ENCODE peak calls at places on chromosomes 4 and X, in five cellular contexts. One of them, this sample, is unnamed.

GRCh38 chr4:8586671-8587468 is 5.7 kb upstream of the CPZ start:
- DNase-seq in SK-N-SH: no peak
- DNase-seq in HepG2: no peak
- DNase-seq in GM12878: no peak
- DNase-seq in K562: no peak
- DNase-seq in this sample: no peak

GRCh38 chrX:106932960-106933537 is 12.8 kb downstream of the CLDN2 start:
- DNase-seq in HepG2: no peak
- DNase-seq in K562: no peak
- DNase-seq in GM12878: no peak
- DNase-seq in SK-N-SH: no peak
- DNase-seq in this sample: no peak

GRCh38 chr4:184335520-184335919 is 117.8 kb upstream of the ENPP6 start:
- DNase-seq in GM12878: no peak
- DNase-seq in SK-N-SH: no peak
- DNase-seq in K562: no peak
- DNase-seq in HepG2: no peak
- DNase-seq in this sample: no peak

GRCh38 chr4:147447820-147448219 is 33.1 kb upstream of the EDNRA start:
- DNase-seq in HepG2: no peak
- DNase-seq in SK-N-SH: no peak
- DNase-seq in K562: no peak
- DNase-seq in GM12878: no peak
- DNase-seq in this sample: no peak

GRCh38 chr4:185469539-185470154 is 1.9 kb downstream of the CCDC110 start:
- DNase-seq in HepG2: no peak
- DNase-seq in SK-N-SH: no peak
- DNase-seq in GM12878: no peak
- DNase-seq in K562: no peak
- DNase-seq in this sample: no peak

GRCh38 chrX:24189490-24189889 is 40.0 kb downstream of the ZFX start:
- DNase-seq in SK-N-SH: no peak
- DNase-seq in HepG2: peak; percentile 87
- DNase-seq in GM12878: no peak
- DNase-seq in K562: no peak
- DNase-seq in this sample: no peak

GRCh38 chr4:79446145-79446544 is 38.1 kb upstream of the GK2 start:
- DNase-seq in K562: no peak
- DNase-seq in GM12878: no peak
- DNase-seq in SK-N-SH: no peak
- DNase-seq in HepG2: no peak
- DNase-seq in this sample: no peak

GRCh38 chrX:94751611-94752010 is 1077.6 kb downstream of the FAM133A start:
- DNase-seq in K562: no peak
- DNase-seq in SK-N-SH: no peak
- DNase-seq in HepG2: no peak
- DNase-seq in GM12878: no peak
- DNase-seq in this sample: no peak

GRCh38 chr4:127685292-127685691 is 44.9 kb upstream of the SLC25A31 start:
- DNase-seq in GM12878: no peak
- DNase-seq in SK-N-SH: no peak
- DNase-seq in K562: no peak
- DNase-seq in HepG2: peak; percentile 15
- DNase-seq in this sample: peak; percentile 2

GRCh38 chrX:16466640-16467432 is 183.1 kb upstream of the S100G start:
- DNase-seq in SK-N-SH: no peak
- DNase-seq in HepG2: no peak
- DNase-seq in GM12878: no peak
- DNase-seq in K562: no peak
- DNase-seq in this sample: no peak

GRCh38 chrX:95117556-95117955 is 1443.5 kb downstream of the FAM133A start:
- DNase-seq in GM12878: no peak
- DNase-seq in SK-N-SH: no peak
- DNase-seq in K562: no peak
- DNase-seq in HepG2: no peak
- DNase-seq in this sample: no peak

GRCh38 chrX:25597561-25597960 is 540.6 kb upstream of the MAGEB18 start:
- DNase-seq in SK-N-SH: no peak
- DNase-seq in GM12878: no peak
- DNase-seq in K562: no peak
- DNase-seq in HepG2: no peak
- DNase-seq in this sample: no peak

GRCh38 chr4:157115613-157116340 is 39.8 kb downstream of the GLRB start:
- DNase-seq in SK-N-SH: no peak
- DNase-seq in K562: no peak
- DNase-seq in HepG2: no peak
- DNase-seq in GM12878: no peak
- DNase-seq in this sample: no peak

GRCh38 chrX:77899081-77899828 is at the start of gene COX7B:
- DNase-seq in GM12878: peak; percentile 92
- DNase-seq in K562: peak; percentile 78
- DNase-seq in HepG2: peak; percentile 96
- DNase-seq in SK-N-SH: peak; percentile 70
- DNase-seq in this sample: peak; percentile 94

GRCh38 chr4:102402223-102402622 is 56.9 kb upstream of the SLC39A8 start:
- DNase-seq in GM12878: no peak
- DNase-seq in K562: no peak
- DNase-seq in HepG2: no peak
- DNase-seq in SK-N-SH: no peak
- DNase-seq in this sample: no peak

GRCh38 chr4:122765702-122766352 is 33.3 kb downstream of the BBS12 start:
- DNase-seq in GM12878: no peak
- DNase-seq in HepG2: no peak
- DNase-seq in K562: peak; percentile 46
- DNase-seq in SK-N-SH: no peak
- DNase-seq in this sample: no peak

GRCh38 chrX:19569930-19570329 is 54.6 kb upstream of the MAP3K15 start:
- DNase-seq in HepG2: no peak
- DNase-seq in GM12878: no peak
- DNase-seq in SK-N-SH: no peak
- DNase-seq in K562: no peak
- DNase-seq in this sample: no peak
- TF ChIP-seq ZBTB33 in HepG2: no peak
- TF ChIP-seq ZBTB33 in GM12878: no peak
- TF ChIP-seq ZBTB33 in SK-N-SH: no peak
- TF ChIP-seq ZBTB33 in K562: no peak
- TF ChIP-seq ZBTB33 in this sample: no peak

GRCh38 chrX:29478336-29479069 is 736.9 kb upstream of the MAGEB2 start:
- DNase-seq in HepG2: peak; percentile 0
- DNase-seq in GM12878: peak; percentile 51
- DNase-seq in K562: peak; percentile 3
- DNase-seq in SK-N-SH: peak; percentile 56
- DNase-seq in this sample: peak; percentile 36
- TF ChIP-seq ZBTB33 in HepG2: no peak
- TF ChIP-seq ZBTB33 in GM12878: no peak
- TF ChIP-seq ZBTB33 in K562: no peak
- TF ChIP-seq ZBTB33 in SK-N-SH: no peak
- TF ChIP-seq ZBTB33 in this sample: no peak

GRCh38 chr4:6641971-6642320 is 1.5 kb downstream of the MRFAP1 start:
- DNase-seq in K562: no peak
- DNase-seq in GM12878: no peak
- DNase-seq in HepG2: no peak
- DNase-seq in SK-N-SH: no peak
- DNase-seq in this sample: no peak

GRCh38 chr4:6647582-6648230 is 7.2 kb downstream of the MRFAP1 start:
- DNase-seq in HepG2: peak; percentile 67
- DNase-seq in GM12878: no peak
- DNase-seq in K562: no peak
- DNase-seq in SK-N-SH: no peak
- DNase-seq in this sample: no peak

GRCh38 chr4:6647169-6647568 is 6.7 kb downstream of the MRFAP1 start:
- DNase-seq in SK-N-SH: no peak
- DNase-seq in GM12878: no peak
- DNase-seq in HepG2: no peak
- DNase-seq in K562: no peak
- DNase-seq in this sample: no peak

GRCh38 chr4:6643141-6643847 is 2.8 kb downstream of the MRFAP1 start:
- DNase-seq in HepG2: no peak
- DNase-seq in K562: no peak
- DNase-seq in SK-N-SH: no peak
- DNase-seq in GM12878: no peak
- DNase-seq in this sample: no peak

DNA sequence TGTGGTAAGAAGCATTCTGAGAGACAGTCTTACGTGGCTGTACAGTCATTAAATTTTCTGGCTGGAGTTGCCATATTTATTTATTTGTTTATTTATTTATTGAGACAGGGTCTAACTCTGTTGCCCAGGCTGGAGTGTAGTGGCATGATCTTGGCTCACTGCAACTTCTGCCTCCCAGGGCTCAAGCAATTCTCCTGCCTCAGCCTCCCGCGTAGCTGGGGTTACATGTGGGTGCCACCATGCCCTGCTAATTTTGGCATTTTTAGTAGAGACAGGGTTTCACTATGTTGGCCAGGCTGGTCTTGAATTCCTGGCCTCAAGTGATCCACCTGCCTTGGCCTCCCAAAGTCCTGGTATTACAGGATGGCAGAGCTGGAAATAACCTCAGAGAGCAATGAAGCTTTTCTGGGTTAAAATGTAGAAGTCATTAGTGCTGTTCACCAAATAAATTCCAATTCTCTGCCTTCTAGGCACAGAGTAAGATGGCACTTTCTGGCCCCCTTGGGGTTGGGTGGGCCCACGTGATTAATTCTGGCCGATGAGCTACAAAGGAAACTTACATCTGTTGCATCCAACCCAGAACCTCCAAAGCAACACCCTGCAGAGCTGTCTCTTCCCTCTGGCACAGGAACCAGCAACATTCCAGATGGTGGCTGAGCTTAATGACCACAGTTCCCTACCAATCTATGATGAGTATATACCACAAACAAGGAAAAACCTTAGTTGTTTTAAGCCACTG is 4.5 kb downstream of the MRFAP1 start:
- DNase-seq in SK-N-SH: no peak
- DNase-seq in HepG2: no peak
- DNase-seq in GM12878: no peak
- DNase-seq in K562: no peak
- DNase-seq in this sample: no peak
- TF ChIP-seq ZBTB33 in SK-N-SH: no peak
- TF ChIP-seq ZBTB33 in HepG2: no peak
- TF ChIP-seq ZBTB33 in GM12878: no peak
- TF ChIP-seq ZBTB33 in K562: no peak
- TF ChIP-seq ZBTB33 in this sample: no peak

GRCh38 chrX:47321386-47321785 is 49.0 kb upstream of the ZNF157 start:
- DNase-seq in SK-N-SH: no peak
- DNase-seq in GM12878: no peak
- DNase-seq in K562: peak; percentile 52
- DNase-seq in HepG2: no peak
- DNase-seq in this sample: no peak
- TF ChIP-seq ZBTB33 in SK-N-SH: no peak
- TF ChIP-seq ZBTB33 in GM12878: no peak
- TF ChIP-seq ZBTB33 in K562: no peak
- TF ChIP-seq ZBTB33 in HepG2: no peak
- TF ChIP-seq ZBTB33 in this sample: no peak

GRCh38 chr4:177374966-177375365 is 65.3 kb downstream of the NEIL3 start:
- DNase-seq in K562: no peak
- DNase-seq in HepG2: no peak
- DNase-seq in GM12878: no peak
- DNase-seq in SK-N-SH: no peak
- DNase-seq in this sample: no peak
- TF ChIP-seq ZBTB33 in K562: no peak
- TF ChIP-seq ZBTB33 in HepG2: no peak
- TF ChIP-seq ZBTB33 in GM12878: no peak
- TF ChIP-seq ZBTB33 in SK-N-SH: no peak
- TF ChIP-seq ZBTB33 in this sample: no peak

This sample was measured in HCT116.